ENCODE peak calls at places on chromosomes 2 and 18, in eight cellular contexts. F is suprapubic skin, X is K562, T is transverse colon, R is HepG2, W is GM12878, C is upper lobe of left lung, H is sigmoid colon. G is an unnamed sample.

GRCh38 chr2:37282746-37283145 is 41.9 kb downstream of the PRKD3 start:
- DNase-seq in X (no peak), W (no peak), H (no peak), C (no peak), R (no peak), F (no peak), T (no peak), G (no peak)

GRCh38 chr2:142321706-142322280 is 191.0 kb upstream of the LRP1B start:
- DNase-seq in T (no peak), X (no peak), W (no peak), R (no peak), C (no peak), F (no peak), H (no peak), G (no peak)

GRCh38 chr2:156156580-156156979 is 175.9 kb downstream of the NR4A2 start:
- DNase-seq in T (peak; percentile 9), F (no peak), R (peak; percentile 50), C (no peak), X (no peak), H (no peak), W (no peak), G (no peak)

GRCh38 chr2:120320318-120320851 is 25.6 kb upstream of the INHBB start:
- DNase-seq in R (no peak), H (no peak), W (no peak), X (no peak), C (no peak), F (no peak), T (no peak), G (no peak)

GRCh38 chr2:30300122-30300455 is 68.8 kb downstream of the LBH start:
- DNase-seq in X (no peak), F (no peak), W (no peak), R (no peak), C (no peak), T (no peak), H (no peak), G (no peak)

GRCh38 chr2:64354857-64355680 is 98.9 kb upstream of the LGALSL start:
- DNase-seq in W (no peak), T (no peak), C (peak; percentile 20), H (no peak), X (peak; percentile 72), R (no peak), F (no peak), G (no peak)

GRCh38 chr2:178700922-178701342 is 106.3 kb downstream of the TTN start:
- DNase-seq in T (no peak), X (peak; percentile 46), W (no peak), F (no peak), H (no peak), C (no peak), R (peak; percentile 20), G (no peak)

GRCh38 chr2:100246163-100247145 is 75.8 kb downstream of the LONRF2 start:
- DNase-seq in R (peak; percentile 27), W (no peak), C (no peak), T (no peak), X (peak; percentile 60), H (no peak), F (no peak), G (no peak)

GRCh38 chr2:105917216-105917615 is 172.5 kb downstream of the NCK2 start:
- DNase-seq in R (no peak), H (no peak), X (no peak), T (no peak), W (no peak), F (no peak), C (no peak), G (no peak)

GRCh38 chr18:63374520-63374919 is 7.5 kb upstream of the KDSR start:
- DNase-seq in F (no peak), T (no peak), W (no peak), X (no peak), C (no peak), H (no peak), R (no peak), G (no peak)

GRCh38 chr2:165435611-165436010 is 33.9 kb upstream of the CSRNP3 start:
- DNase-seq in F (no peak), T (no peak), H (no peak), C (no peak), X (no peak), R (no peak), W (no peak), G (no peak)

GRCh38 chr2:230872968-230873669 is 8.4 kb downstream of the ITM2C start:
- DNase-seq in X (no peak), T (peak; percentile 55), F (no peak), H (no peak), C (no peak), R (no peak), W (peak; percentile 74), G (no peak)

GRCh38 chr18:7682334-7682733 is 115.2 kb downstream of the PTPRM start:
- DNase-seq in T (no peak), C (no peak), R (no peak), H (no peak), W (no peak), F (no peak), X (no peak), G (no peak)

GRCh38 chr2:8986327-8986976 is 17.0 kb downstream of the MBOAT2 start:
- DNase-seq in T (no peak), C (no peak), F (no peak), R (peak; percentile 36), X (no peak), W (no peak), H (no peak), G (no peak)

GRCh38 chr2:209512951-209513350 is 89.1 kb downstream of the MAP2 start:
- DNase-seq in X (no peak), F (no peak), R (no peak), T (no peak), C (no peak), H (no peak), W (no peak), G (no peak)

GRCh38 chr2:209517436-209517835 is 93.6 kb downstream of the MAP2 start:
- DNase-seq in F (no peak), H (no peak), C (no peak), X (no peak), T (no peak), R (no peak), W (no peak), G (no peak)

GRCh38 chr2:209508255-209508654 is 84.4 kb downstream of the MAP2 start:
- DNase-seq in H (no peak), T (no peak), W (no peak), R (peak; percentile 73), C (no peak), X (no peak), F (no peak), G (no peak)

DNA sequence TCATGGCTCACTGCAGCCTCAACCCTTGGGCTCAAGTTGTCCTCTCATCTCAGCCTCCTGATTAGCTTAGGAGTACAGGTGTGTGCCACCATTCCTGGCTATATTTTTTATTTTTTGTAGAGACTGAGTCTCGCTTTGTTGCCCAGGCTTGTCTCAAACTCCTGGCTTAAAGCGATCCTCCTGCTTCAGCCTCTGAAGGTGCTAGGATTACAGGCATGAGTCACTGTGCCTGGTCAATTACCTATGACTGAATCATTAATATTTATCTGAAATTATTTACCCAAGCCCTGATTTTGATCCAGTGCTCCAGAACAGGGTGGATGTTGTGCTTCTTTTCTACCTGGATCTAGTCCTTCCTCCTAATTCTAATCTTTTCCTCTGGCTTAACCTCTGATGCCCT is 87.8 kb downstream of the MAP2 start:
- DNase-seq in W (no peak), F (no peak), X (no peak), R (no peak), H (no peak), C (no peak), T (no peak), G (no peak)
- TF ChIP-seq POLR2AphosphoS5 in W (no peak), F (no peak), X (no peak), R (no peak), H (no peak), C (no peak), T (no peak), G (no peak)

DNA sequence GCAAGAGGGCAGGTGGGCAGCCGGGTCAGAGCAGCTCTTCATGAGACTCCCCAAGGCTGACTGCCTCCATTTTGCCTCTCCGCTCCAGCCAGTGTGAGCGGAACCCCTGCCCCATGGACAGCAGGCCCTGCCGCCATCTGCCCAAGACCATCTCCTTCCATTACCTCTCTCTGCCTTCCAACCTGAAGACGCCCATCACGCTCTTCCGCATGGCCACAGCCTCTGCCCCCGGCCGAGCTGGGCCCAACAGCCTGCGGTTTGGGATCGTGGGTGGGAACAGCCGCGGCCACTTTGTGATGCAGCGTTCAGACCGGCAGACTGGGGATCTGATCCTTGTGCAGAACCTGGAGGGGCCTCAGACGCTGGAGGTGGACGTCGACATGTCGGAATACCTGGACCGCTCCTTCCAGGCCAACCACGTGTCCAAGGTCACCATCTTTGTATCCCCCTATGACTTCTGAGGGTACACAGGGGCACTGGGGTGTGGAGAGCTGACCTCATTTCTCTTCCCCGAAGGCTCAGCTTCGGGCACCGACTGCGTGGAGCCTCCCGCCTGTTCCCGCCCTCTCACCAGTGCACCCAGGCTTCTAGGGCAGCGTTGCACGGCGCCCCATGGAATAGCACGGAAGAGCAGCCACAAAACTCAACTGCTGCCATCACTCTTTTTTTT is 49.0 kb downstream of the FBLN7 start:
- DNase-seq in W (no peak), T (no peak), H (no peak), X (no peak), C (peak; percentile 58), R (no peak), F (no peak), G (peak; percentile 77)
- H3K27ac ChIP-seq in W (no peak overlapping the region), T (peak overlapping the region; percentile 8), H (no peak overlapping the region), X (peak overlapping the region; percentile 78), C (no peak overlapping the region), R (no peak overlapping the region), F (no peak overlapping the region), G (no peak overlapping the region)

GRCh38 chr18:73235491-73235890 is 367.7 kb upstream of the NETO1 start:
- DNase-seq in H (no peak), X (no peak), F (no peak), C (no peak), R (peak; percentile 2), W (peak; percentile 11), T (no peak), G (no peak)
- TF ChIP-seq EP300 in H (no peak), X (no peak), F (no peak), C (no peak), R (no peak), W (no peak), T (no peak), G (no peak)

DNA sequence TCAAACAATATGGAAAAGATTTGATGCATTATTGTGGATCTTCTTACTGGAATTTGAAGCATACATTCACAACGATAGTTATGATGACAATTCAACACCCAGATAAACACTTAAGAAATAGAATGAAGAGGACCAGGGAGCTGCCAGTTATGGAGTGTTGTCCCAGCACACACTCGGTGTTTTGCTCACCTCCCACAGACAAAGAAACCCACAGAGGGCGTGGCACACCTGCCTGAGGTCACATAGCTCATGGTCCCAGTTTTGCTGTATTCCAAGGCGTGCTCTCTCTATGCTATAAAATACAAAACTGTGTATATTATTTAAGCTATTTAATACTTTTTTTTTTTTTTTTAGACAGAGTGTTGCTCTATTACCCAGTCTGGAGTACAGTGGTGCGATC is 31.1 kb downstream of the EFR3B start:
- DNase-seq in W (no peak), X (no peak), R (no peak), H (no peak), F (no peak), T (no peak), C (no peak), G (no peak)
- TF ChIP-seq POLR2AphosphoS5 in W (no peak), X (no peak), R (no peak), H (no peak), F (no peak), T (no peak), C (no peak), G (no peak)